ENCODE peak calls at places on chromosomes 16 and 17, in ten cellular contexts. W is activated gamma-delta T cell treated with Interleukin-2 at 50 U/mL for 16 hours; U is activated CD4-positive, alpha-beta memory T cell treated with anti-CD3 and anti-CD28 coated beads, Interleukin-2, amount 10 ng/mL, durations not matched to agents 7 days and 5 days; A is T-cell; R is NCI-H345; D is astrocyte of the cerebellum; F is tibial artery; T is activated T-helper 1 cell treated with Interleukin-2 at 50 U/mL for 16 hours; C is NCI-H774; G is WTC11. S is an unnamed sample.

GRCh38 chr16:1197237-1197866 is 27.7 kb downstream of the TPSG1 start:
- DNase-seq in W (no peak), U (no peak), A (no peak), R (peak), D (no peak), F (no peak), T (no peak), C (peak), G (no peak), S (no peak)

GRCh38 chr17:58947411-58948208 is 159.1 kb downstream of the TRIM37 start:
- DNase-seq in W (no peak), U (no peak), A (no peak), R (no peak), D (no peak), F (no peak), T (no peak), C (no peak), G (no peak), S (no peak)

GRCh38 chr16:51110618-51111234 is 40.3 kb downstream of the SALL1 start:
- DNase-seq in W (no peak), U (no peak), A (no peak), R (no peak), D (no peak), F (no peak), T (no peak), C (no peak), G (no peak), S (no peak)

GRCh38 chr17:81966343-81967243 is 5.6 kb upstream of the NOTUM start:
- DNase-seq in W (no peak), U (no peak), A (no peak), R (no peak), D (no peak), F (no peak), T (no peak), C (peak), G (peak), S (no peak)

GRCh38 chr17:81607431-81607830 is 29.5 kb downstream of the NPLOC4 start:
- DNase-seq in W (no peak), U (no peak), A (no peak), R (no peak), D (peak), F (no peak), T (no peak), C (no peak), G (no peak), S (no peak)

GRCh38 chr17:9252525-9252924 is 231.2 kb downstream of the NTN1 start:
- DNase-seq in W (no peak), U (no peak), A (no peak), R (no peak), D (no peak), F (no peak), T (no peak), C (no peak), G (no peak), S (no peak)

GRCh38 chr17:45752246-45752645 is 31.9 kb upstream of the CRHR1 start:
- DNase-seq in W (no peak), U (no peak), A (no peak), R (no peak), D (no peak), F (no peak), T (no peak), C (no peak), G (no peak), S (no peak)

GRCh38 chr17:39920218-39921210 is 2.1 kb upstream of the GSDMB start:
- DNase-seq in W (no peak), U (peak), A (no peak), R (no peak), D (no peak), F (no peak), T (no peak), C (no peak), G (no peak), S (no peak)

GRCh38 chr16:14955546-14956231 is 18.4 kb downstream of the NPIPA1 start:
- DNase-seq in W (no peak), U (no peak), A (no peak), R (no peak), D (no peak), F (no peak), T (no peak), C (no peak), G (no peak), S (peak)

GRCh38 chr17:73872816-73873215 is 228.6 kb upstream of the SDK2 start:
- DNase-seq in W (no peak), U (no peak), A (no peak), R (no peak), D (no peak), F (no peak), T (no peak), C (no peak), G (no peak), S (no peak)

GRCh38 chr16:16042076-16042475 is 92.7 kb downstream of the ABCC1 start:
- DNase-seq in W (no peak), U (no peak), A (no peak), R (no peak), D (peak), F (no peak), T (no peak), C (no peak), G (no peak), S (no peak)

GRCh38 chr17:42266918-42267766 is 9.0 kb downstream of the STAT5B start:
- DNase-seq in W (peak), U (peak), A (peak), R (no peak), D (peak), F (no peak), T (peak), C (no peak), G (no peak), S (no peak)

GRCh38 chr16:8533509-8533908 is 56.8 kb downstream of the TMEM114 start:
- DNase-seq in W (no peak), U (no peak), A (no peak), R (no peak), D (no peak), F (no peak), T (no peak), C (no peak), G (no peak), S (no peak)

GRCh38 chr17:74618446-74618845 is 5.1 kb downstream of the CD300E start:
- DNase-seq in W (no peak), U (no peak), A (no peak), R (no peak), D (no peak), F (no peak), T (no peak), C (no peak), G (no peak), S (no peak)

GRCh38 chr17:4733073-4733531 is 1.9 kb downstream of the MED11 start:
- DNase-seq in W (no peak), U (no peak), A (no peak), R (no peak), D (no peak), F (peak), T (no peak), C (no peak), G (no peak), S (no peak)

GRCh38 chr16:51095114-51095872 is 55.8 kb downstream of the SALL1 start:
- DNase-seq in W (no peak), U (no peak), A (no peak), R (no peak), D (no peak), F (no peak), T (no peak), C (no peak), G (no peak), S (no peak)

GRCh38 chr17:64009571-64010402 is 10.6 kb downstream of the ICAM2 start:
- DNase-seq in W (no peak), U (no peak), A (no peak), R (no peak), D (no peak), F (no peak), T (no peak), C (no peak), G (no peak), S (no peak)

GRCh38 chr16:69017036-69017783 is 88.2 kb upstream of the HAS3 start:
- DNase-seq in W (no peak), U (no peak), A (no peak), R (no peak), D (peak), F (no peak), T (no peak), C (no peak), G (no peak), S (no peak)

GRCh38 chr17:49629447-49629846 is 48.5 kb downstream of the SPOP start:
- DNase-seq in W (no peak), U (no peak), A (no peak), R (no peak), D (no peak), F (no peak), T (no peak), C (no peak), G (no peak), S (no peak)

GRCh38 chr17:57589151-57590034 is 155.7 kb downstream of the CCDC182 start:
- DNase-seq in W (no peak), U (no peak), A (no peak), R (no peak), D (no peak), F (no peak), T (no peak), C (no peak), G (no peak), S (no peak)

GRCh38 chr16:75097941-75098897 is 18.4 kb downstream of the LDHD start:
- DNase-seq in W (peak), U (peak), A (peak), R (no peak), D (no peak), F (no peak), T (peak), C (no peak), G (no peak), S (no peak)

GRCh38 chr17:9132291-9132690 is 111.0 kb downstream of the NTN1 start:
- DNase-seq in W (no peak), U (no peak), A (no peak), R (no peak), D (no peak), F (no peak), T (no peak), C (no peak), G (no peak), S (no peak)

GRCh38 chr17:47300718-47301117 is 23.0 kb upstream of the EFCAB13 start:
- DNase-seq in W (no peak), U (no peak), A (no peak), R (no peak), D (no peak), F (no peak), T (no peak), C (no peak), G (no peak), S (no peak)

GRCh38 chr16:29974291-29975133 is 844 bp downstream of the TAOK2 start:
- DNase-seq in W (no peak), U (peak), A (peak), R (no peak), D (no peak), F (peak), T (no peak), C (no peak), G (no peak), S (no peak)